ENCODE peak calls at places on chromosomes 2 and 18, in four cellular contexts. C is HCT116, S is RWPE2, H is neural crest cell. X is an unnamed sample.

GRCh38 chr18:68121308-68121707 is 593.6 kb downstream of the TMX3 start:
- DNase-seq in C (no peak), S (no peak), H (no peak), X (no peak)

GRCh38 chr2:6906165-6906751 is 11.0 kb upstream of the RNF144A start:
- DNase-seq in C (no peak), S (no peak), H (no peak), X (no peak)

GRCh38 chr2:216665240-216665639 is 30.1 kb downstream of the IGFBP5 start:
- DNase-seq in C (no peak), S (peak; percentile 82), H (no peak), X (no peak)

GRCh38 chr2:40420478-40420877 is 31.4 kb downstream of the SLC8A1 start:
- DNase-seq in C (no peak), S (no peak), H (no peak), X (no peak)

GRCh38 chr2:136639651-136640050 is 125.7 kb upstream of the THSD7B start:
- DNase-seq in C (no peak), S (no peak), H (no peak), X (no peak)

GRCh38 chr2:173574713-173575112 is 220.0 kb downstream of the CDCA7 start:
- DNase-seq in C (no peak), S (no peak), H (no peak), X (peak; percentile 56)

GRCh38 chr2:641501-642430 is 35.4 kb downstream of the TMEM18 start:
- DNase-seq in C (no peak), S (no peak), H (no peak), X (no peak)

GRCh38 chr2:119710281-119710680 is 31.3 kb downstream of the TMEM177 start:
- DNase-seq in C (no peak), S (no peak), H (no peak), X (no peak)

GRCh38 chr2:19355416-19355821 is 3.0 kb downstream of the OSR1 start:
- DNase-seq in C (no peak), S (no peak), H (no peak), X (no peak)

GRCh38 chr2:170391018-170391417 is 213.1 kb downstream of the MYO3B start:
- DNase-seq in C (no peak), S (no peak), H (no peak), X (no peak)

GRCh38 chr2:239288951-239289481 is 111.8 kb downstream of the HDAC4 start:
- DNase-seq in C (no peak), S (peak; percentile 13), H (no peak), X (no peak)

GRCh38 chr2:207253946-207254345 is 88.2 kb upstream of the KLF7 start:
- DNase-seq in C (no peak), S (no peak), H (no peak), X (peak; percentile 95)

GRCh38 chr2:8489751-8490150 is 192.1 kb upstream of the ID2 start:
- DNase-seq in C (no peak), S (no peak), H (no peak), X (no peak)

GRCh38 chr2:230130668-230131364 is 62.1 kb upstream of the SLC16A14 start:
- DNase-seq in C (peak; percentile 42), S (no peak), H (no peak), X (peak; percentile 90)

GRCh38 chr2:209666296-209666695 is 105.3 kb upstream of the UNC80 start:
- DNase-seq in C (no peak), S (no peak), H (no peak), X (no peak)

GRCh38 chr2:215413974-215414373 is 21.9 kb downstream of the FN1 start:
- DNase-seq in C (no peak), S (no peak), H (no peak), X (no peak)

GRCh38 chr18:44859751-44860458 is 179.2 kb downstream of the SETBP1 start:
- DNase-seq in C (no peak), S (no peak), H (no peak), X (no peak)

GRCh38 chr2:212711851-212712250 is 173.2 kb upstream of the ERBB4 start:
- DNase-seq in C (no peak), S (no peak), H (no peak), X (peak; percentile 92)

GRCh38 chr2:138718405-138718804 is 61.8 kb downstream of the NXPH2 start:
- DNase-seq in C (no peak), S (no peak), H (no peak), X (no peak)

GRCh38 chr2:45009928-45010705 is 865 bp upstream of the SIX2 start:
- DNase-seq in C (no peak), S (no peak), H (peak; percentile 34), X (no peak)

GRCh38 chr18:59432796-59433195 is 73.7 kb upstream of the LMAN1 start:
- DNase-seq in C (no peak), S (no peak), H (no peak), X (no peak)

GRCh38 chr2:223086360-223086981 is 34.5 kb downstream of the KCNE4 start:
- DNase-seq in C (no peak), S (no peak), H (peak; percentile 21), X (no peak)

GRCh38 chr2:24354899-24355298 is 5.4 kb downstream of the ITSN2 start:
- DNase-seq in C (no peak), S (no peak), H (no peak), X (no peak)

GRCh38 chr2:3605013-3605961 is 10.4 kb downstream of the COLEC11 start:
- DNase-seq in C (peak; percentile 82), S (no peak), H (no peak), X (no peak)

GRCh38 chr2:216774620-216775019 is 79.3 kb upstream of the IGFBP5 start:
- DNase-seq in C (no peak), S (no peak), H (no peak), X (peak; percentile 83)

GRCh38 chr2:68287580-68288441 is 31.9 kb downstream of the CNRIP1 start:
- DNase-seq in C (no peak), S (no peak), H (no peak), X (no peak)

GRCh38 chr2:1502891-1503304 is 89.6 kb downstream of the TPO start:
- DNase-seq in C (no peak), S (peak; percentile 34), H (no peak), X (no peak)

GRCh38 chr18:12038082-12038660 is 55.5 kb upstream of the ANKRD62 start:
- DNase-seq in C (no peak), S (no peak), H (no peak), X (no peak)

GRCh38 chr18:46046126-46046525 is 25.9 kb downstream of the PSTPIP2 start:
- DNase-seq in C (no peak), S (no peak), H (no peak), X (no peak)
- TF ChIP-seq CTCF in C (no peak), S (no peak), H (no peak), X (peak; percentile 26)

GRCh38 chr2:75428627-75429026 is 132.1 kb downstream of the EVA1A start:
- DNase-seq in C (no peak), S (no peak), H (no peak), X (no peak)

GRCh38 chr2:75428060-75428459 is 132.7 kb downstream of the EVA1A start:
- DNase-seq in C (no peak), S (no peak), H (no peak), X (no peak)

GRCh38 chr2:75429036-75429435 is 131.7 kb downstream of the EVA1A start:
- DNase-seq in C (no peak), S (no peak), H (no peak), X (no peak)

GRCh38 chr2:75424936-75425619 is 135.7 kb downstream of the EVA1A start:
- DNase-seq in C (no peak), S (no peak), H (no peak), X (peak; percentile 19)
- TF ChIP-seq CTCF in C (no peak), S (no peak), H (no peak), X (peak; percentile 56)

GRCh38 chr2:46829240-46829970 is 86.2 kb downstream of the MCFD2 start:
- DNase-seq in C (no peak), S (no peak), H (no peak), X (no peak)
- TF ChIP-seq CTCF in C (no peak), S (no peak), H (no peak), X (no peak)

GRCh38 chr2:43190305-43191052 is 35.9 kb downstream of the ZFP36L2 start:
- DNase-seq in C (no peak), S (no peak), H (no peak), X (no peak)

GRCh38 chr2:43193996-43194869 is 32.2 kb downstream of the ZFP36L2 start:
- DNase-seq in C (no peak), S (no peak), H (no peak), X (no peak)

GRCh38 chr2:43192939-43193651 is 33.3 kb downstream of the ZFP36L2 start:
- DNase-seq in C (no peak), S (no peak), H (no peak), X (no peak)

GRCh38 chr2:43193652-43193995 is 32.8 kb downstream of the ZFP36L2 start:
- DNase-seq in C (no peak), S (no peak), H (no peak), X (no peak)

GRCh38 chr2:43192039-43192438 is 34.4 kb downstream of the ZFP36L2 start:
- DNase-seq in C (no peak), S (no peak), H (no peak), X (no peak)
- TF ChIP-seq CTCF in C (no peak), S (no peak), H (peak; percentile 44), X (peak; percentile 54)

DNA sequence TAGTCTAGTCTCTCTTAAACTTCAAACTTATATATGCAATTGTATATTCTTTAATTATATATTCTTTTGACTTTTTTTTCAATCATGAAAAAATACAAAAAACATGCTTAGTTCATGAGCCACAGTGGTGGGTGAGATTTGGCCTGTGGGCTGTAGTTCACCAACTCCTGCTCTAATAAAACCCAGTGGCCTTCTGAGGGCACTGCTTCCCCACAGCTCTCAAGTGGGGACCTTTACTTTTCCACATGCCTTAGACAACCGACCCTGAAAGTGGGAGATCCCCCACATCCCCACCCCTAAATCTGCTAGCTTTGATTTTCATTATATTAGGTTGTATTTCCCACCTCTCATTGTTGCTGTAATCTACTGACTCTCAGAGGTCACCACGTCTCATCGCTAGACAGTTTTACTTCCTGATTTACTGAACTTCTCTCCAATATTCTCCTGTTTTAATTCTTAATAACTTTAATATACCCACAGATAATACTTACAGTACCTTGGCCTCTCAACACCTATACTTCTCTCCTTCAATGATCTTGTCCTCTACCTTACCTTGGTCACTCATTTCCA is 57.3 kb downstream of the ROCK1 start:
- DNase-seq in C (no peak), S (no peak), H (no peak), X (no peak)
- TF ChIP-seq CTCF in C (no peak), S (no peak), H (no peak), X (no peak)

GRCh38 chr18:33195795-33196194 is 244.7 kb downstream of the CCDC178 start:
- DNase-seq in C (no peak), S (no peak), H (no peak), X (no peak)

GRCh38 chr18:33205777-33206176 is 234.7 kb downstream of the CCDC178 start:
- DNase-seq in C (no peak), S (no peak), H (no peak), X (no peak)

DNA sequence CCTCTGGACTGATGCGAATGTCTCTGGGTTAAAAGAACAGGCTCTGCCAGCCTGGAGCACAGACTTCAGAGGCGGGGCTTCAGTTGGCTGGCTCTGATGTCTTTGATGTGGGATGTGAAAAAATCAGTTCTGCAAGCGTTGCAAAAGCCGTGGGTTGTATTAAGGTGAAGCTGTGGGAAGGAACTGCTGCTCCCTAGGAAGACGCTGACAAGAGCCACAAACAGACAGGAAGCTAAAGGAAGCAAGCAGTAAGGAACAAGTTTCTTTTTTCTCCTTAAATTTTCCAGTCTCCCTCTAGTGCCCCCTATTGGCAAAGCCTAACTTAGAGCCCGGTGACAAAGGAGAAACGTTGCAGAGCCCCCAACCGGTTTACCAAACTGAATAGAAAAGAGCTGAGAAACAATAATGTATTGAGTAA is 239.0 kb downstream of the CCDC178 start:
- DNase-seq in C (no peak), S (no peak), H (peak; percentile 36), X (no peak)
- TF ChIP-seq CTCF in C (no peak), S (peak; percentile 38), H (peak; percentile 75), X (no peak)